ENCODE peak calls at places on chromosomes 13 and 19, in five cellular contexts. X is left ventricle myocardium inferior, J is neuronal stem cell, E is psoas muscle, U is dorsolateral prefrontal cortex. D is an unnamed sample.
A peak's percentile ranks its signal among the peaks of the same experiment; 100 is the strongest.

GRCh38 chr13:76816394-76816793 is 69.8 kb downstream of the KCTD12 start:
- DNase-seq in X (no peak), J (no peak), E (no peak), U (no peak), D (no peak)

GRCh38 chr19:42303101-42303464 is 659 bp upstream of the PAFAH1B3 start:
- DNase-seq in X (no peak), J (no peak), E (no peak), U (no peak), D (no peak)

GRCh38 chr13:74868044-74868443 is 613.9 kb downstream of the TBC1D4 start:
- DNase-seq in X (no peak), J (no peak), E (no peak), U (no peak), D (no peak)

GRCh38 chr13:31964168-31964567 is 67.4 kb upstream of the FRY start:
- DNase-seq in X (no peak), J (no peak), E (no peak), U (no peak), D (no peak)

GRCh38 chr13:97212540-97213146 is 9.5 kb upstream of the MBNL2 start:
- DNase-seq in X (no peak), J (no peak), E (no peak), U (no peak), D (no peak)

GRCh38 chr13:41557719-41558118 is 100.4 kb downstream of the RGCC start:
- DNase-seq in X (no peak), J (no peak), E (no peak), U (no peak), D (no peak)

GRCh38 chr13:80584306-80584705 is 243.4 kb upstream of the SPRY2 start:
- DNase-seq in X (no peak), J (no peak), E (no peak), U (no peak), D (no peak)

GRCh38 chr13:91922969-91923592 is 524.7 kb downstream of the GPC5 start:
- DNase-seq in X (no peak), J (no peak), E (no peak), U (no peak), D (no peak)

GRCh38 chr19:21221653-21222052 is 79.8 kb downstream of the ZNF431 start:
- DNase-seq in X (no peak), J (no peak), E (no peak), U (no peak), D (no peak)

GRCh38 chr19:54256250-54257115 is 590 bp downstream of the LILRB5 start:
- DNase-seq in X (no peak), J (no peak), E (no peak), U (no peak), D (no peak)

GRCh38 chr13:31119966-31120733 is 41.6 kb downstream of the HSPH1 start:
- DNase-seq in X (no peak), J (no peak), E (no peak), U (no peak), D (no peak)

GRCh38 chr13:107351305-107351704 is 783.4 kb upstream of the ARGLU1 start:
- DNase-seq in X (no peak), J (no peak), E (no peak), U (no peak), D (no peak)

GRCh38 chr13:107348471-107348870 is 780.5 kb upstream of the ARGLU1 start:
- DNase-seq in X (no peak), J (no peak), E (no peak), U (no peak), D (no peak)

GRCh38 chr13:107348931-107349330 is 781.0 kb upstream of the ARGLU1 start:
- DNase-seq in X (no peak), J (no peak), E (no peak), U (no peak), D (no peak)

GRCh38 chr13:107342747-107343146 is 774.8 kb upstream of the ARGLU1 start:
- DNase-seq in X (no peak), J (no peak), E (no peak), U (no peak), D (no peak)

DNA sequence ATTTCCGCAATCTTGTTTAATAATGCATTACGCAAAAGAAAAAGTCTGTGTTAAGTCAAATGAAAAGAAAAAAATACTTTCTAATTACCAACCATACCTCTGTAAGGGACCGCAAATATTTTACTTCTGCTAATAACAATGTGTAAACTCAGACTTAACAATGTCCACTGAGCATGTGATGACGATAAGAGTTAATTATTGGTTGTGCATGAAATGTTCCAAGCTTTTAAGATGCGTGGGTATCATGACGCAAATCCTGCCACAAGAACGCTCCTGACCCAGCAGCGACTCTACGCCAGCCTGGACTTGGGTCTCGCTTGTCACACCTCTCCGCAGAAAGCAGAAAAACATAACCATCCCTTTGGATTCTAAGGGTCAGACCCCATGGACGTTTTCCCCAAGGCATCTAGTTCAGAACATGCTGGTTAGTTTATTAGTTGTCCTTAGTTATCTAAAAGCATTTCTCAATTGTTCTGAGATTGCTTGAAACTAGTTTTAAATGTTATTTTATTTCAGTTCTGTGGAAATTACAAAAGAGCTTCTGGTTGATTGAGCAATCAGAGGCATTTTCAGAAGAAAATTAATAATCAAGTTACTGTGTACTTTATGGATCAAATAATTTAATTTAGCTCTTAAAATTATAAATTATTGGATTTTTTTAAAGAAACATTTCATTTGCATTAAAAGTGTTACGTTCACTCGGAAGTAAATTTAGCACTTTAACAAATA is 779.9 kb upstream of the ARGLU1 start:
- DNase-seq in X (no peak), J (no peak), E (no peak), U (no peak), D (no peak)
- H3K4me3 ChIP-seq in X (no peak overlapping the region), J (no peak overlapping the region), E (no peak overlapping the region), U (no peak overlapping the region), D (no peak overlapping the region)

GRCh38 chr13:111385182-111385857 is 64.9 kb downstream of the TEX29 start:
- DNase-seq in X (no peak), J (no peak), E (peak; percentile 18), U (no peak), D (no peak)
- H3K27ac ChIP-seq in X (no peak overlapping the region), J (no peak overlapping the region), E (no peak overlapping the region), U (no peak overlapping the region), D (no peak overlapping the region)

GRCh38 chr13:109779074-109779473 is 7.3 kb downstream of the IRS2 start:
- DNase-seq in X (no peak), J (no peak), E (no peak), U (no peak), D (no peak)
- H3K4me3 ChIP-seq in X (peak overlapping the region; percentile 78), J (no peak overlapping the region), E (peak overlapping the region; percentile 64), U (peak overlapping the region; percentile 91), D (peak overlapping the region; percentile 42)

GRCh38 chr13:23319915-23320224 is 113.6 kb downstream of the SACS start:
- DNase-seq in X (no peak), J (no peak), E (no peak), U (no peak), D (no peak)

GRCh38 chr13:23322353-23323336 is 110.9 kb downstream of the SACS start:
- DNase-seq in X (no peak), J (no peak), E (no peak), U (no peak), D (no peak)

GRCh38 chr13:23321534-23322241 is 111.8 kb downstream of the SACS start:
- DNase-seq in X (peak; percentile 38), J (no peak), E (peak; percentile 83), U (no peak), D (peak; percentile 87)

GRCh38 chr13:23323946-23324709 is 109.4 kb downstream of the SACS start:
- DNase-seq in X (no peak), J (no peak), E (no peak), U (no peak), D (no peak)

DNA sequence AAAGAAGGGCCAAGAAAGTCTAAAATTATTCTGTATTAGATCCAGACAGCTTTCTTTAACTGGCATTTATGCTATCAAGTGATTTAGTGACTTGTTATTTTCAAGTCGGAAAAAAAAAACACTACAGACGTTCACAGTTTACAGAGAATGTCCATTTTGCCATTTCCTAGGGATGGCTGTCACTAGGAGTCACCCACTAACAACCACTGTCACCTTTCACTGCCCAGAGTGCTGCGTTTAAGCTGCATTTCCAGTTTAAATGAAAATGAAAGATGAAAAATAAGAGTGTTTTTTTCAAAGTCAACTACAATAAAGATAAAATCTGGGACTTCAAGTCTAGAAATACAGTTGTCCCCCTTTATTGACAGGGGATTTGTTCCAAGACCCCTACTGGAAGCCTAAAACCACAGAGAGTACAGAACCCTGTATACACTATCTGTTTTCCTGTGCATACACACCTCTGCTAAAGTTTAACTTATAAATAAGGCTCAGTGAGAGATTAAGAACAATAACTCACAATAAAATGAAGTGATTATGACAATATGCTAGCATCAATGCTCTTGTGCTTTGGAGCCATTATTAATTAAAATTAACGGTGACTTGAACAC is 112.5 kb downstream of the SACS start:
- DNase-seq in X (no peak), J (no peak), E (no peak), U (no peak), D (no peak)
- H3K27ac ChIP-seq in X (peak overlapping the region; percentile 20), J (no peak overlapping the region), E (peak overlapping the region; percentile 81), U (no peak overlapping the region), D (peak overlapping the region; percentile 94)

DNA sequence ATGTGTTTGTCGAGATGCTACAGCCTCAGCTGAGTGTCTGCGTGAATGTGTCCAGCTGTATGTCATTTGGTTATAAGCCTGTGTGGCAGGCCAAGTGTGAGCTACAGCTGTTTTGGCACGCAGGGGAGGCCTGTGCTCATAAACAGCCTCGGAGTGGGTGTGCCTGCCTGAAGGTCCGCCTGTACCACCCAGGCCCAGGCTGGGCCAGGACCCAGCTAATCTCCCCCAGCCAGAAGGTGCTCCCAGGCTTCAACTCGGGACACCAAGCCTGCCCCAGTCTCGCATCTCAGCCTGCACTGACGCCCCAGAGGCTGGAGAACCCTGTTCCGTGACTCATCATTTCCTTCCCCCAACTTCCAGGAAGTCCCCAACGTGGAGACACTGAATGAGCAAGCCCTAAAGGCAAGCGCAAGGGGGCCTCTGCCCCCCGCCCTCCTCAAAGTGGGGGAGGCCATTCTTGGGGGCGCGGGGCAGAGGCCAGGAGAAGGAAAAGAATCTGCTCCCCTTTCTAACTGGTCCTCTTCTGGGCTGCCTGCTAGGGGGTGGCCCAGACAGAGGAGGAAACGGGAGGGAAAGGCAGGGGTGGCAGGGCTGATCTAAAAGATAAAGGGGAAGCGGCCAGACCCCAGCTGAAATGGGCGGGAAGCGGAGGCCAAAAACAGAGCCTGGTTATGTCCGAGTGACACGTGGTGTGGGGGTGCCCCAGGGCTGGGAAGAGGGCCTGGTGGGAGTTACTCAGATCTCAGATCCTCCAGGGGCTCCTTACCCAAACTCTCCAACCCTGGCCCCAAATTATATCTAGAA is 2.0 kb downstream of the SLC1A5 start:
- DNase-seq in X (peak; percentile 67), J (peak; percentile 33), E (peak; percentile 78), U (peak; percentile 32), D (peak; percentile 82)
- H3K4me3 ChIP-seq in X (peak overlapping the region; percentile 70), J (peak overlapping the region; percentile 95), E (peak overlapping the region; percentile 67), U (peak overlapping the region; percentile 59), D (peak overlapping the region; percentile 80)

GRCh38 chr19:2303209-2303798 is 4.7 kb downstream of the LINGO3 start:
- DNase-seq in X (no peak), J (no peak), E (no peak), U (no peak), D (no peak)
- H3K27ac ChIP-seq in X (no peak overlapping the region), J (no peak overlapping the region), E (no peak overlapping the region), U (no peak overlapping the region), D (no peak overlapping the region)

DNA sequence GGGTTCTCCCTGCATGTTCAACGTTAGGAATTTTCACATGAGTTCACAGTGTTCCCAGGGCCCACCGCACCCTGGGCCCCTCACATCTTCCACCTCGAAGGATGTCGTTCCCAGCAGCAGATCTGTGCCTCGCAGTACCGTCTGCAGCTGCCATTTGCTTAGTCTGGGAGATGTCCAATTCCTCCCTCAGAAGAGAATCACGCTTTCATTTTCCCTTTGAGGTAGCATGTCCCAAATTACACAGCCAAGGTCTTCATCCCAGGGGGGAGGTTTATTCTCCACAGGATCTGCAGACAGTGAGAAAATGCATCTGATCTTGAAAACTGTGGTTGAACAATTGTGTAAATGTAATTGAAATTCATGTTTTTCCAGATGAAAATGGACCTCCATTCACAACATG is 150.2 kb downstream of the DCT start:
- DNase-seq in X (peak; percentile 22), J (no peak), E (no peak), U (no peak), D (no peak)
- H3K4me3 ChIP-seq in X (no peak overlapping the region), J (no peak overlapping the region), E (no peak overlapping the region), U (peak overlapping the region; percentile 6), D (no peak overlapping the region)